ENCODE peak calls at places on chromosomes 4 and X, in six cellular contexts. F is RPMI7951; T is fibroblast of lung; E is NCI-H774; H is NAMALWA; C is activated CD8-positive, alpha-beta memory T cell treated with anti-CD3 and anti-CD28 coated beads, Interleukin-2, amount 50 U/mL, for 4 hours. G is an unnamed sample.

GRCh38 chrX:133661962-133662839 is 246.9 kb upstream of the GPC4 start:
- DNase-seq in F (no peak), T (no peak), E (no peak), H (no peak), C (no peak), G (no peak)

GRCh38 chr4:2449511-2450392 is 19.2 kb upstream of the RNF4 start:
- DNase-seq in F (no peak), T (no peak), E (no peak), H (peak), C (no peak), G (no peak)

GRCh38 chr4:145098675-145099037 is 545 bp downstream of the ABCE1 start:
- DNase-seq in F (peak), T (peak), E (no peak), H (peak), C (peak), G (peak)

GRCh38 chr4:135365065-135365464 is 1163.5 kb upstream of the PABPC4L start:
- DNase-seq in F (no peak), T (peak), E (no peak), H (no peak), C (no peak), G (no peak)

GRCh38 chr4:27149541-27150212 is 289.0 kb downstream of the STIM2 start:
- DNase-seq in F (peak), T (peak), E (no peak), H (no peak), C (no peak), G (no peak)

GRCh38 chrX:147811803-147812202 is 99.9 kb upstream of the FMR1 start:
- DNase-seq in F (no peak), T (no peak), E (no peak), H (no peak), C (no peak), G (no peak)

GRCh38 chr4:15695240-15695699 is 7.6 kb upstream of the BST1 start:
- DNase-seq in F (peak), T (peak), E (no peak), H (no peak), C (no peak), G (no peak)

GRCh38 chr4:13403833-13404232 is 80.3 kb downstream of the RAB28 start:
- DNase-seq in F (no peak), T (no peak), E (no peak), H (no peak), C (no peak), G (no peak)

GRCh38 chrX:132559101-132559500 is 70.3 kb upstream of the MBNL3 start:
- DNase-seq in F (no peak), T (no peak), E (no peak), H (no peak), C (no peak), G (no peak)

GRCh38 chrX:24242649-24243556 is 71.0 kb downstream of the SUPT20HL2 start:
- DNase-seq in F (peak), T (peak), E (no peak), H (peak), C (no peak), G (no peak)

GRCh38 chr4:139628184-139629012 is 37.2 kb upstream of the MGST2 start:
- DNase-seq in F (no peak), T (no peak), E (no peak), H (no peak), C (no peak), G (no peak)

GRCh38 chrX:40546870-40547269 is 33.9 kb upstream of the ATP6AP2 start:
- DNase-seq in F (no peak), T (no peak), E (no peak), H (no peak), C (no peak), G (no peak)

GRCh38 chr4:173578956-173579355 is 48.9 kb upstream of the HAND2 start:
- DNase-seq in F (no peak), T (no peak), E (no peak), H (no peak), C (no peak), G (no peak)

GRCh38 chrX:150692837-150693781 is at the start of gene MTMR1:
- DNase-seq in F (no peak), T (no peak), E (peak), H (peak), C (peak), G (peak)

GRCh38 chr4:26713563-26714145 is 129.8 kb downstream of the TBC1D19 start:
- DNase-seq in F (no peak), T (no peak), E (no peak), H (no peak), C (no peak), G (no peak)

GRCh38 chr4:7462509-7462971 is 27.8 kb upstream of the PSAPL1 start:
- DNase-seq in F (peak), T (peak), E (peak), H (no peak), C (no peak), G (no peak)

GRCh38 chr4:41844327-41844726 is 90.9 kb upstream of the TMEM33 start:
- DNase-seq in F (no peak), T (no peak), E (no peak), H (peak), C (no peak), G (no peak)

GRCh38 chrX:2536974-2537373 is 36.2 kb upstream of the DHRSX start:
- DNase-seq in F (no peak), T (no peak), E (no peak), H (no peak), C (no peak), G (no peak)

GRCh38 chr4:71229477-71230257 is 109.2 kb upstream of the SLC4A4 start:
- DNase-seq in F (peak), T (peak), E (no peak), H (peak), C (no peak), G (no peak)

GRCh38 chr4:109419679-109420078 is 13.9 kb upstream of the SEC24B start:
- DNase-seq in F (no peak), T (peak), E (no peak), H (no peak), C (no peak), G (no peak)

GRCh38 chr4:4267981-4268380 is 20.0 kb upstream of the TMEM128 start:
- DNase-seq in F (peak), T (peak), E (no peak), H (no peak), C (no peak), G (no peak)

GRCh38 chr4:173860079-173860478 is 330.1 kb upstream of the HAND2 start:
- DNase-seq in F (no peak), T (peak), E (no peak), H (no peak), C (no peak), G (no peak)

GRCh38 chr4:48546336-48546735 is 56.3 kb downstream of the ZAR1 start:
- DNase-seq in F (peak), T (peak), E (peak), H (peak), C (no peak), G (peak)

GRCh38 chr4:23113104-23113503 is 420.4 kb downstream of the GBA3 start:
- DNase-seq in F (no peak), T (no peak), E (no peak), H (no peak), C (no peak), G (no peak)

GRCh38 chr4:156558365-156559025 is 413.1 kb downstream of the PDGFC start:
- DNase-seq in F (no peak), T (peak), E (no peak), H (no peak), C (no peak), G (no peak)

GRCh38 chrX:12814434-12814833 is 23.2 kb downstream of the PRPS2 start:
- DNase-seq in F (peak), T (peak), E (no peak), H (peak), C (peak), G (peak)

GRCh38 chrX:20181563-20182329 is 40.1 kb upstream of the EIF1AX start:
- DNase-seq in F (no peak), T (no peak), E (no peak), H (no peak), C (no peak), G (no peak)

GRCh38 chr4:41236046-41236445 is 20.7 kb upstream of the UCHL1 start:
- DNase-seq in F (no peak), T (no peak), E (no peak), H (no peak), C (no peak), G (no peak)

GRCh38 chrX:118257781-118258180 is 88.1 kb upstream of the WDR44 start:
- DNase-seq in F (no peak), T (no peak), E (no peak), H (no peak), C (no peak), G (no peak)

GRCh38 chr4:85291226-85291625 is 183.7 kb upstream of the ARHGAP24 start:
- DNase-seq in F (no peak), T (no peak), E (no peak), H (no peak), C (no peak), G (no peak)

GRCh38 chrX:104659037-104659744 is 93.2 kb downstream of the IL1RAPL2 start:
- DNase-seq in F (no peak), T (peak), E (no peak), H (no peak), C (no peak), G (no peak)

GRCh38 chr4:84631573-84631972 is 48.6 kb downstream of the CDS1 start:
- DNase-seq in F (no peak), T (peak), E (no peak), H (no peak), C (no peak), G (no peak)

GRCh38 chr4:168119870-168120269 is 27.5 kb downstream of the ANXA10 start:
- DNase-seq in F (no peak), T (no peak), E (no peak), H (no peak), C (no peak), G (no peak)

GRCh38 chr4:81173213-81173612 is 41.8 kb downstream of the PRKG2 start:
- DNase-seq in F (no peak), T (no peak), E (no peak), H (no peak), C (no peak), G (no peak)

GRCh38 chrX:69060631-69061408 is 104.4 kb downstream of the PJA1 start:
- DNase-seq in F (peak), T (peak), E (no peak), H (no peak), C (no peak), G (no peak)

GRCh38 chr4:69054578-69055200 is 41.6 kb upstream of the UGT2B7 start:
- DNase-seq in F (peak), T (peak), E (no peak), H (no peak), C (no peak), G (no peak)

GRCh38 chr4:37885496-37885895 is 5.4 kb upstream of the TBC1D1 start:
- DNase-seq in F (peak), T (peak), E (no peak), H (no peak), C (no peak), G (no peak)

GRCh38 chr4:88706574-88706973 is 8.9 kb upstream of the NAP1L5 start:
- DNase-seq in F (peak), T (peak), E (no peak), H (peak), C (no peak), G (no peak)

GRCh38 chrX:149799095-149799721 is 17.5 kb downstream of the MAGEA9 start:
- DNase-seq in F (no peak), T (no peak), E (no peak), H (peak), C (no peak), G (no peak)

G was measured in activated CD4-positive, alpha-beta T cell treated with anti-CD3 and anti-CD28 coated beads, Interleukin-2, amount 10 ng/mL, durations not matched to agents 7 days and 5 days.